ENCODE peak calls at places on chromosomes 3 and 15, in five cellular contexts. One of them, this sample, is unnamed.

GRCh38 chr3:149087208-149087607 is 875 bp upstream of the HLTF start:
- DNase-seq in stomach: no peak
- DNase-seq in CD8-positive, alpha-beta memory T cell: no peak
- DNase-seq in mesendoderm: no peak
- DNase-seq in transverse colon: no peak
- DNase-seq in this sample: peak

GRCh38 chr3:55405436-55405835 is 81.7 kb downstream of the WNT5A start:
- DNase-seq in stomach: no peak
- DNase-seq in mesendoderm: peak
- DNase-seq in CD8-positive, alpha-beta memory T cell: no peak
- DNase-seq in transverse colon: no peak
- DNase-seq in this sample: no peak

GRCh38 chr3:173411288-173412064 is 13.9 kb downstream of the NLGN1 start:
- DNase-seq in mesendoderm: peak
- DNase-seq in stomach: no peak
- DNase-seq in CD8-positive, alpha-beta memory T cell: no peak
- DNase-seq in transverse colon: no peak
- DNase-seq in this sample: peak

GRCh38 chr3:179666436-179667035 is 13.7 kb downstream of the USP13 start:
- DNase-seq in transverse colon: no peak
- DNase-seq in stomach: peak
- DNase-seq in CD8-positive, alpha-beta memory T cell: no peak
- DNase-seq in mesendoderm: peak
- DNase-seq in this sample: peak

GRCh38 chr3:178434206-178434805 is 101.9 kb upstream of the KCNMB2 start:
- DNase-seq in mesendoderm: peak
- DNase-seq in CD8-positive, alpha-beta memory T cell: no peak
- DNase-seq in transverse colon: no peak
- DNase-seq in stomach: no peak
- DNase-seq in this sample: no peak

GRCh38 chr15:93862791-93863190 is 368.6 kb upstream of the MCTP2 start:
- DNase-seq in CD8-positive, alpha-beta memory T cell: no peak
- DNase-seq in mesendoderm: no peak
- DNase-seq in stomach: no peak
- DNase-seq in transverse colon: peak
- DNase-seq in this sample: peak

GRCh38 chr3:71425491-71426071 is 157.9 kb downstream of the FOXP1 start:
- DNase-seq in stomach: no peak
- DNase-seq in transverse colon: no peak
- DNase-seq in CD8-positive, alpha-beta memory T cell: no peak
- DNase-seq in mesendoderm: no peak
- DNase-seq in this sample: no peak

GRCh38 chr3:122952509-122952908 is 75.1 kb downstream of the SEMA5B start:
- DNase-seq in mesendoderm: peak
- DNase-seq in CD8-positive, alpha-beta memory T cell: no peak
- DNase-seq in transverse colon: no peak
- DNase-seq in stomach: no peak
- DNase-seq in this sample: no peak

GRCh38 chr3:100603449-100603848 is 6.0 kb upstream of the ADGRG7 start:
- DNase-seq in mesendoderm: peak
- DNase-seq in transverse colon: no peak
- DNase-seq in stomach: no peak
- DNase-seq in CD8-positive, alpha-beta memory T cell: no peak
- DNase-seq in this sample: no peak

GRCh38 chr3:143885803-143886427 is 37.6 kb upstream of the SLC9A9 start:
- DNase-seq in stomach: no peak
- DNase-seq in CD8-positive, alpha-beta memory T cell: no peak
- DNase-seq in mesendoderm: peak
- DNase-seq in transverse colon: no peak
- DNase-seq in this sample: no peak

GRCh38 chr3:188490416-188490815 is 336.5 kb downstream of the LPP start:
- DNase-seq in mesendoderm: no peak
- DNase-seq in CD8-positive, alpha-beta memory T cell: no peak
- DNase-seq in stomach: no peak
- DNase-seq in transverse colon: no peak
- DNase-seq in this sample: no peak

GRCh38 chr3:188486126-188486525 is 332.2 kb downstream of the LPP start:
- DNase-seq in mesendoderm: no peak
- DNase-seq in CD8-positive, alpha-beta memory T cell: no peak
- DNase-seq in transverse colon: no peak
- DNase-seq in stomach: no peak
- DNase-seq in this sample: no peak

GRCh38 chr3:188489639-188490405 is 335.9 kb downstream of the LPP start:
- DNase-seq in transverse colon: no peak
- DNase-seq in mesendoderm: no peak
- DNase-seq in stomach: no peak
- DNase-seq in CD8-positive, alpha-beta memory T cell: no peak
- DNase-seq in this sample: no peak

GRCh38 chr3:188486952-188487351 is 333.0 kb downstream of the LPP start:
- DNase-seq in CD8-positive, alpha-beta memory T cell: no peak
- DNase-seq in transverse colon: no peak
- DNase-seq in stomach: no peak
- DNase-seq in mesendoderm: no peak
- DNase-seq in this sample: no peak

GRCh38 chr3:188487652-188488051 is 333.7 kb downstream of the LPP start:
- DNase-seq in stomach: no peak
- DNase-seq in transverse colon: no peak
- DNase-seq in mesendoderm: no peak
- DNase-seq in CD8-positive, alpha-beta memory T cell: no peak
- DNase-seq in this sample: no peak
- H3K27ac ChIP-seq in stomach: no peak
- H3K27ac ChIP-seq in transverse colon: peak
- H3K27ac ChIP-seq in mesendoderm: no peak
- H3K27ac ChIP-seq in CD8-positive, alpha-beta memory T cell: no peak
- H3K27ac ChIP-seq in this sample: no peak

DNA sequence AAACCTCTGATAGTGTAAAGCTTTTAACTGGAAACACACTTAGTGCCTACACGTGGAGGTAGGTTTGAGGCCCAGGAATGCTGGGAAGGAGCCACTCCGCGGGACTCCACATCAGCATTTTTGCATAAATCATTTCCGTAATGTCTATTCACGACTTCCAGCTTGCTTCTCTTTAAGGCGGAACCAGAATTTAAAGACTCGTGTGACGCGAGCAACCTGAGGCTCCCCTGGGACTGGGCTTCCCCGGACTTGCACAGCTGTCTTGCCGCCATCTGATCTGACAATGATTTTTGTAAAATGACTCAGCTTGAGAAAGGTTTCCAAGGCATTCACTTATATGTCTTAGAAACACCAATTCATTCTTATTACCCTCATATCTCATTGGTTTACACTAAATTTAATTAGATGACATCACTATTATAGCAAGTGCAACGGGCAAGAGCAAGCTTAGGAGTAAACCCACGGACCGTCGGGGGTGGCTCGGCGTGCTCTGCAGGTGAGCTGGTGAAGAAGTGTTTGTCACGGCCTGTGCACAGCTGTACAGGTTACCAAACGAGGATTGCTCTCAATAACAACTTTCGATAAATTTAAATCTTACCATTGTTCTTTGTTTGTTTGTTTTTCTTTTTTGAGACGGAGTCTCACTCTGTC is 95.2 kb downstream of the CHSY1 start:
- DNase-seq in transverse colon: peak
- DNase-seq in CD8-positive, alpha-beta memory T cell: peak
- DNase-seq in mesendoderm: no peak
- DNase-seq in stomach: no peak
- DNase-seq in this sample: peak
- H3K4me3 ChIP-seq in transverse colon: no peak
- H3K4me3 ChIP-seq in CD8-positive, alpha-beta memory T cell: no peak
- H3K4me3 ChIP-seq in mesendoderm: no peak
- H3K4me3 ChIP-seq in stomach: no peak
- H3K4me3 ChIP-seq in this sample: no peak

DNA sequence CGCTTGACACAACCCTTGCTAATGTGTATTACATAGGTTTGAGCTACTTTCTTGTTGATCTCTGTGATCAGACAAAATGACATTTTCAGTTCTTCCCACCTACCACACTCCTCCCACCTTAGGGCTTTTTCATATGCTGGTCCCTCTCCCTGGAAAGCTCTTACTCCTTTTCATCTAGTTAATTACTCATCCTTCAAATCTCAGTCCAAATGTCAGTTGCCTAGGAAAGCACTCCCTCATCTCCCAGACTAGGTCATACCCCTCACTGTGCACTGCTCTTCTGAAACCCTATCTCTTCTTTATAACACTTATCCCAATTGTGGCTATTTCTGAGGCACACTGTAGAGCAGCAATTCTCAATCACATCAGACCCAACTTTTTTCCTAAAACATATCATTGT is 7.3 kb downstream of the ZNF106 start:
- DNase-seq in stomach: no peak
- DNase-seq in CD8-positive, alpha-beta memory T cell: no peak
- DNase-seq in mesendoderm: no peak
- DNase-seq in transverse colon: no peak
- DNase-seq in this sample: no peak
- H3K27ac ChIP-seq in stomach: no peak
- H3K27ac ChIP-seq in CD8-positive, alpha-beta memory T cell: no peak
- H3K27ac ChIP-seq in mesendoderm: no peak
- H3K27ac ChIP-seq in transverse colon: no peak
- H3K27ac ChIP-seq in this sample: no peak

GRCh38 chr3:4467522-4467867 is 426 bp upstream of the SUMF1 start:
- DNase-seq in CD8-positive, alpha-beta memory T cell: no peak
- DNase-seq in mesendoderm: no peak
- DNase-seq in transverse colon: no peak
- DNase-seq in stomach: no peak
- DNase-seq in this sample: no peak
- H3K4me3 ChIP-seq in CD8-positive, alpha-beta memory T cell: peak
- H3K4me3 ChIP-seq in mesendoderm: no peak
- H3K4me3 ChIP-seq in transverse colon: peak
- H3K4me3 ChIP-seq in stomach: peak
- H3K4me3 ChIP-seq in this sample: peak

DNA sequence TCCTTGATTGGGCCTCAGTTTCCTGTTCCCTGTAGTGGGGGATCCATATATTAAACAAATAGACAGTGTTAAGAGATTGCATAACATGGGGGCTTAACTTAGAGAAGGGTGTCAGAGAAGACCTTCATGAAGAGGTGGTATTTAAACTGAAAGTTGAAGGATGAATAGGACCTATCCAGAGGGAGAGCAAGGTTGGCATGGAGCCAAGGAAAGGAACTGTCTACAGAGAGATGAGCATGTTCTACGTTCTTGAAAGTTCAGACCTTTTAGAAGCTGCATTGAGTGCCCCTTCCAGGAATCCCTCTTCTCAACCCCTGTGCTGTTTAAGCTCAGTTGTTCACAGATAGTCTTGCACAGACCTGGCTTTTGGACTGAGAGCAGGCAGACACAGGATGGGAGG is 2.4 kb downstream of the HTD2 start:
- DNase-seq in stomach: no peak
- DNase-seq in transverse colon: no peak
- DNase-seq in mesendoderm: no peak
- DNase-seq in CD8-positive, alpha-beta memory T cell: no peak
- DNase-seq in this sample: no peak
- H3K27ac ChIP-seq in stomach: no peak
- H3K27ac ChIP-seq in transverse colon: peak
- H3K27ac ChIP-seq in mesendoderm: no peak
- H3K27ac ChIP-seq in CD8-positive, alpha-beta memory T cell: no peak
- H3K27ac ChIP-seq in this sample: peak

GRCh38 chr15:91261345-91261744 is 161.3 kb downstream of the SV2B start:
- DNase-seq in CD8-positive, alpha-beta memory T cell: no peak
- DNase-seq in stomach: no peak
- DNase-seq in mesendoderm: no peak
- DNase-seq in transverse colon: no peak
- DNase-seq in this sample: no peak

GRCh38 chr15:91263632-91264477 is 163.8 kb downstream of the SV2B start:
- DNase-seq in stomach: no peak
- DNase-seq in CD8-positive, alpha-beta memory T cell: no peak
- DNase-seq in transverse colon: peak
- DNase-seq in mesendoderm: peak
- DNase-seq in this sample: no peak

GRCh38 chr15:91265431-91265940 is 165.4 kb downstream of the SV2B start:
- DNase-seq in transverse colon: no peak
- DNase-seq in mesendoderm: no peak
- DNase-seq in stomach: no peak
- DNase-seq in CD8-positive, alpha-beta memory T cell: no peak
- DNase-seq in this sample: no peak

GRCh38 chr15:91268510-91268909 is 168.5 kb downstream of the SV2B start:
- DNase-seq in CD8-positive, alpha-beta memory T cell: no peak
- DNase-seq in transverse colon: no peak
- DNase-seq in mesendoderm: peak
- DNase-seq in stomach: no peak
- DNase-seq in this sample: no peak

DNA sequence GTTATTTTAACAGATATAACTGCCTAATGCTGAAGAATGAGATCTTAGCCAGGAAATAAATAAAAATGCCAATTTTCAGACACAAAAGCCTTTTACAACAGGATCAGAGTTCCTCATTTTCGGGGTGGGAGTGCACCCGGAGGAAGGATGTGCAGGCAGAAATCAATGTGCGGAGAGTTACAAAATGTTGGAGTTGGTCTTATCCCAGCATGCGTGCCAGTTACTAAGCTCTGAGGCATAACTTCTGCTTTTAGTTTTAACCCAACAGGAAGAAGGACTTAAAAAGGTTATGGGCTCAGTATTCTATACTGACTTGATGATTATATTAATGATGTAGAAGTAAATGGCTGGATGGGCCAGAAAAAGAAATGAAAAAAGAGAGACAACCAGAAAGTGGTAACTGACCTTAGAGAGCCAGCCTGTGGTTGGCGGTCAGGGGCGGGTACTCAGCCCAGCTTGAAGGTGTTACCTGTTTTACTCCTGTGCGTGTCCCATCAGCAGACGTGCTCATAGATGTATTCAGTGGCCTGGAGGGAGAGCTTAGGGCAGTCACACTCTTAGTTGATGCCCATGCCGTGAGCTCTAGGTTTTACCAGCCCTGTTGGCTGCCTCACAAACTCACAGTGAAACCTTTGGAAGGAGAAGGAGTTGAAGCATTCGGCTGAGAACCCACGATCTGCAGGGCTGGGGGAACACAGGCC is 164.7 kb downstream of the SV2B start:
- DNase-seq in CD8-positive, alpha-beta memory T cell: no peak
- DNase-seq in stomach: no peak
- DNase-seq in transverse colon: no peak
- DNase-seq in mesendoderm: no peak
- DNase-seq in this sample: no peak
- H3K4me3 ChIP-seq in CD8-positive, alpha-beta memory T cell: no peak
- H3K4me3 ChIP-seq in stomach: no peak
- H3K4me3 ChIP-seq in transverse colon: no peak
- H3K4me3 ChIP-seq in mesendoderm: no peak
- H3K4me3 ChIP-seq in this sample: no peak

This sample was measured in lower lobe of right lung.